ENCODE peak calls at places on chromosomes 16 and 17, in eight cellular contexts. O, D, Q, M, Y, J, L and C are unnamed samples.

GRCh38 chr17:77489239-77489897 is 348.6 kb downstream of the SEC14L1 start:
- DNase-seq in O (no peak), D (no peak), Q (no peak), M (no peak), Y (no peak), J (no peak), L (no peak), C (no peak)

GRCh38 chr16:969508-970378 is 1.0 kb downstream of the LMF1 start:
- DNase-seq in O (no peak), D (peak), Q (no peak), M (no peak), Y (peak), J (no peak), L (no peak), C (no peak)

GRCh38 chr16:30623558-30624283 is 13.5 kb upstream of the ZNF689 start:
- DNase-seq in O (no peak), D (no peak), Q (no peak), M (no peak), Y (no peak), J (no peak), L (no peak), C (no peak)

GRCh38 chr17:7281953-7282751 is 634 bp downstream of the SLC2A4 start:
- DNase-seq in O (no peak), D (no peak), Q (peak), M (no peak), Y (peak), J (no peak), L (no peak), C (no peak)

GRCh38 chr17:19387921-19388521 is 1.0 kb upstream of the MFAP4 start:
- DNase-seq in O (no peak), D (no peak), Q (no peak), M (no peak), Y (peak), J (no peak), L (no peak), C (no peak)

GRCh38 chr16:29974291-29975133 is 844 bp downstream of the TAOK2 start:
- DNase-seq in O (peak), D (peak), Q (peak), M (peak), Y (peak), J (peak), L (no peak), C (no peak)

GRCh38 chr17:73758245-73758644 is 114.0 kb upstream of the SDK2 start:
- DNase-seq in O (peak), D (no peak), Q (no peak), M (no peak), Y (no peak), J (no peak), L (no peak), C (no peak)

GRCh38 chr17:40328386-40328766 is 19.4 kb downstream of the RARA start:
- DNase-seq in O (peak), D (no peak), Q (no peak), M (no peak), Y (no peak), J (no peak), L (no peak), C (no peak)

GRCh38 chr16:52364500-52364899 is 182.4 kb downstream of the TOX3 start:
- DNase-seq in O (no peak), D (no peak), Q (no peak), M (no peak), Y (no peak), J (no peak), L (no peak), C (no peak)

GRCh38 chr16:87060026-87060986 is 256.9 kb downstream of the C16orf95 start:
- DNase-seq in O (peak), D (no peak), Q (no peak), M (no peak), Y (no peak), J (no peak), L (no peak), C (no peak)

GRCh38 chr16:11560701-11561439 is 25.8 kb downstream of the LITAF start:
- DNase-seq in O (no peak), D (peak), Q (peak), M (peak), Y (peak), J (no peak), L (no peak), C (no peak)

GRCh38 chr17:8223356-8224063 is 13.1 kb upstream of the AURKB start:
- DNase-seq in O (peak), D (peak), Q (peak), M (peak), Y (peak), J (peak), L (no peak), C (no peak)

GRCh38 chr16:76926595-76926994 is 264.4 kb upstream of the MON1B start:
- DNase-seq in O (no peak), D (no peak), Q (no peak), M (no peak), Y (no peak), J (no peak), L (no peak), C (no peak)

GRCh38 chr17:39527220-39527813 is 66.0 kb downstream of the CDK12 start:
- DNase-seq in O (peak), D (no peak), Q (no peak), M (no peak), Y (no peak), J (no peak), L (no peak), C (no peak)

GRCh38 chr17:30717290-30718098 is 107.0 kb downstream of the CRLF3 start:
- DNase-seq in O (no peak), D (peak), Q (no peak), M (no peak), Y (no peak), J (no peak), L (peak), C (no peak)

GRCh38 chr16:84003001-84003400 is 35.0 kb downstream of the NECAB2 start:
- DNase-seq in O (no peak), D (no peak), Q (no peak), M (no peak), Y (no peak), J (no peak), L (no peak), C (no peak)

GRCh38 chr16:15041260-15042011 is 14.4 kb downstream of the NTAN1 start:
- DNase-seq in O (no peak), D (peak), Q (peak), M (peak), Y (peak), J (no peak), L (peak), C (peak)

GRCh38 chr17:28892024-28892423 is 5.5 kb downstream of the FLOT2 start:
- DNase-seq in O (no peak), D (no peak), Q (no peak), M (no peak), Y (no peak), J (no peak), L (no peak), C (no peak)

GRCh38 chr17:44380767-44381166 is 8.7 kb downstream of the ITGA2B start:
- DNase-seq in O (no peak), D (no peak), Q (no peak), M (no peak), Y (no peak), J (no peak), L (no peak), C (no peak)

GRCh38 chr16:12575288-12575687 is 228.4 kb downstream of the CPPED1 start:
- DNase-seq in O (no peak), D (no peak), Q (no peak), M (no peak), Y (no peak), J (no peak), L (peak), C (no peak)

GRCh38 chr16:30472328-30472942 is at the start of gene ITGAL:
- DNase-seq in O (peak), D (peak), Q (no peak), M (peak), Y (peak), J (no peak), L (peak), C (no peak)

GRCh38 chr16:70520612-70521297 is 2.6 kb downstream of the COG4 start:
- DNase-seq in O (peak), D (no peak), Q (no peak), M (no peak), Y (no peak), J (no peak), L (no peak), C (no peak)

GRCh38 chr16:77540656-77541055 is 105.8 kb upstream of the ADAMTS18 start:
- DNase-seq in O (peak), D (no peak), Q (no peak), M (no peak), Y (no peak), J (no peak), L (no peak), C (peak)

GRCh38 chr17:28327031-28327607 is 8.1 kb downstream of the TMEM97 start:
- DNase-seq in O (no peak), D (no peak), Q (no peak), M (no peak), Y (no peak), J (no peak), L (no peak), C (no peak)

GRCh38 chr16:81449241-81449640 is 4.6 kb downstream of the CMIP start:
- DNase-seq in O (no peak), D (no peak), Q (no peak), M (no peak), Y (no peak), J (no peak), L (no peak), C (no peak)

GRCh38 chr17:36074365-36074764 is 10.3 kb downstream of the CCL18 start:
- DNase-seq in O (no peak), D (no peak), Q (no peak), M (no peak), Y (no peak), J (no peak), L (no peak), C (no peak)

GRCh38 chr17:62099532-62099931 is 34.5 kb upstream of the MED13 start:
- DNase-seq in O (no peak), D (no peak), Q (no peak), M (no peak), Y (no peak), J (no peak), L (no peak), C (no peak)

GRCh38 chr17:34781071-34781470 is 180.2 kb downstream of the CCT6B start:
- DNase-seq in O (no peak), D (no peak), Q (no peak), M (no peak), Y (no peak), J (no peak), L (no peak), C (no peak)

GRCh38 chr17:16255481-16255901 is 38.5 kb downstream of the PIGL start:
- DNase-seq in O (no peak), D (peak), Q (peak), M (peak), Y (peak), J (no peak), L (peak), C (no peak)

GRCh38 chr17:30234954-30235353 is 543 bp downstream of the SLC6A4 start:
- DNase-seq in O (no peak), D (no peak), Q (no peak), M (no peak), Y (no peak), J (no peak), L (no peak), C (no peak)

GRCh38 chr17:28227278-28228108 is 91.5 kb upstream of the TMEM97 start:
- DNase-seq in O (no peak), D (peak), Q (no peak), M (peak), Y (peak), J (peak), L (peak), C (no peak)

GRCh38 chr17:69246726-69247375 is 18.2 kb upstream of the ABCA10 start:
- DNase-seq in O (peak), D (no peak), Q (no peak), M (no peak), Y (no peak), J (peak), L (no peak), C (no peak)

GRCh38 chr17:72826602-72827001 is 265.9 kb downstream of the SLC39A11 start:
- DNase-seq in O (no peak), D (no peak), Q (no peak), M (no peak), Y (no peak), J (peak), L (no peak), C (no peak)

GRCh38 chr16:4053663-4054479 is 62.4 kb downstream of the ADCY9 start:
- DNase-seq in O (peak), D (peak), Q (peak), M (peak), Y (peak), J (no peak), L (no peak), C (peak)

GRCh38 chr16:76634847-76635697 is 357.9 kb downstream of the CNTNAP4 start:
- DNase-seq in O (no peak), D (no peak), Q (no peak), M (no peak), Y (no peak), J (no peak), L (no peak), C (no peak)

GRCh38 chr17:76997981-76998531 is 129.9 kb downstream of the MGAT5B start:
- DNase-seq in O (peak), D (peak), Q (no peak), M (no peak), Y (no peak), J (no peak), L (no peak), C (no peak)

GRCh38 chr16:56246051-56246817 is 54.9 kb downstream of the GNAO1 start:
- DNase-seq in O (no peak), D (no peak), Q (no peak), M (peak), Y (peak), J (no peak), L (no peak), C (no peak)

GRCh38 chr16:57284206-57284951 is at the start of gene PLLP:
- DNase-seq in O (no peak), D (peak), Q (no peak), M (peak), Y (no peak), J (peak), L (peak), C (no peak)

GRCh38 chr16:57283214-57283955 is 1.1 kb downstream of the PLLP start:
- DNase-seq in O (peak), D (no peak), Q (no peak), M (peak), Y (no peak), J (no peak), L (peak), C (no peak)

GRCh38 chr16:57283956-57284205 is 591 bp downstream of the PLLP start:
- DNase-seq in O (no peak), D (no peak), Q (no peak), M (peak), Y (no peak), J (no peak), L (no peak), C (no peak)

GRCh38 chr16:57281791-57282190 is 2.7 kb downstream of the PLLP start:
- DNase-seq in O (no peak), D (no peak), Q (no peak), M (peak), Y (no peak), J (no peak), L (no peak), C (no peak)

DNA sequence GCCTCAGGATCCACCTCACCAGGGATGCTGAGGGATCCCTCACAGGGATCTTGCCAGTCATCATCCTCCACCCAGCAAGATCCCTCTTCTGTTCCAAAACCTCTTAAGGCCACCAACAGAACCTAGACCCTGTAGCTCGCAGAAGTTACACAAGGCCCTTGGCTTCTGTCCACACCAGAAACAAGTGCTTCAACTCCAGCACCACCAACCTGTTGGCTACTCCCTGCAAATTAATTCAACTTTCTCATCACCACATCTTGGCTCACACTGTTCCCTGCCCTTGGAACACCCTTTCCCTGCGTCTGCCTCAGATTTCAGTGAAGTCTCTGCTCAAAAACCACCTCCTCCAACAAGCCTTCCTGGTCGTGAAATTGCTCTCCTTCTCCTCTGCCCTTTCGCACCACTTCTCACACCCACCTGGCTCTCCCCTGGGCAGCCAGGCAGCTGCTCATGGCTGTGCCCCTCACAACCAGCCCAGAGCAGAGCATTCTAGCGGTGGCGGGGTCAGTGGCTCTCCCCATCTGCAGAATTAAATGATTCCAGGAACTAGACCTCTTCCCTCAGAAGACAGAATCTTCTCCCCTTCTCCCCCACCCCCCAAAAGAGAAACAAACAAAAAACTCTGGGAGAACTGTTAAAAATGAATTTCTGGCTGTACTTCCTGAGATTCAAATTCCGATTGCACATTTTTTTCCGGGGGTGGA is 1.8 kb downstream of the PLLP start:
- DNase-seq in O (no peak), D (no peak), Q (no peak), M (peak), Y (no peak), J (no peak), L (no peak), C (no peak)
- TF ChIP-seq POLR2A in O (no peak), D (no peak), Q (no peak), M (no peak), Y (no peak), J (no peak), L (no peak), C (no peak)

DNA sequence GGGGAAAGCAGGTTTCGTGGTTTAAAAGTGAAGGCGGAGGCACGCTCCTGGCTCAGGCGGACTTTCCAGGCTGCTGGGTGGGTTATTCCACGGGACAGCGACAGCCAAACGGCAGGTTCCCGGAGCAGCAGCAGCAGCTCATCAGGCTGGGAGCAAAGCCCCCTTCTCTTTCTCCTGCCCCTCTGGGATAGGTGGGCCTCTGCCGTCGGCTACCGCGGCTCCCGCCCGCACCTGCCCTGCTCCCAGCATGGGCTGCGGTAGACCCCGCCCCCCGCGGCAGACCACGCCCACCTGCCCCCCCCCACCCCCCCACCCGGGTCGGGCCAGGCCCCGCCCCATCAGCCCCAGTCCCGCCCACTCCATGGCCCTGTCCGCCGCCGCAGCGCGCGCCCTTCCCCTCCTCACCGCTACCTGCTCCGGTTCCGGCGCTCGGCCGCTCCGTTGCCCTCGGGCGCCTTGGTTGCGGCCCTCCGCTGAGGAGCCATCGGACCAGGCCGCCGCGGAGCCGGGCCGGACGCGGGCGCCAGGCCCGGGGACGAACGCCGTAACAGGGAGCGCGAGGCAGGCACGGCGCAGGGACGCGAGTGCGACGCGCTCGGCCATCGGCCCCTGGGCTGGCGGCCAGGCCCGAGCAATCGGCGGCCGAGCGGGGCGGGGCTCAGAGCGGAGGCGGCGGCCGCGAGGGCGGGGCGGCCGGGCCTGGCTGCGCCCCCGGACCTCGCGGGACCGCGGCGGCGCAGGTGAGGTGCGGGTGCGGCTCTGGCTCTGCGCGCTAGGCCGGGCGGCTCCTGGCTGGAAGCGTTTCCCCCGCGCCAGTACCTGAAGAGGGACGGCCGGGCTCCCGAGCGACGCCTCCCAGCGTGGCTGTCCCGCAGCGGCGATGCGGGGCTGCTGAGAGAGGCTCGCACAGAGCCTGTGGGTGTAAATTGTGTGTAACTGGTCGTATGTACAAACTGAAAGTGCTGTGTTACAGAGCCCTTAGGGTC is at the start of the genes HEXD and OGFOD3:
- DNase-seq in O (peak), D (peak), Q (peak), M (peak), Y (peak), J (peak), L (peak), C (no peak)
- TF ChIP-seq POLR2A in O (peak), D (peak), Q (peak), M (no peak), Y (peak), J (peak), L (peak), C (peak)

GRCh38 chr17:46882666-46883065 is 31.3 kb downstream of the WNT9B start:
- DNase-seq in O (no peak), D (no peak), Q (no peak), M (no peak), Y (no peak), J (no peak), L (no peak), C (no peak)

GRCh38 chr17:46885415-46885814 is 34.0 kb downstream of the WNT9B start:
- DNase-seq in O (no peak), D (no peak), Q (no peak), M (no peak), Y (no peak), J (no peak), L (no peak), C (no peak)

GRCh38 chr17:46884552-46884951 is 33.2 kb downstream of the WNT9B start:
- DNase-seq in O (no peak), D (no peak), Q (no peak), M (no peak), Y (no peak), J (no peak), L (no peak), C (no peak)

GRCh38 chr17:46885956-46886663 is 34.7 kb downstream of the WNT9B start:
- DNase-seq in O (no peak), D (no peak), Q (no peak), M (no peak), Y (no peak), J (no peak), L (no peak), C (no peak)

GRCh38 chr17:46883871-46884270 is 32.5 kb downstream of the WNT9B start:
- DNase-seq in O (no peak), D (no peak), Q (no peak), M (no peak), Y (no peak), J (no peak), L (no peak), C (no peak)
- TF ChIP-seq POLR2A in O (no peak), D (no peak), Q (no peak), M (no peak), Y (no peak), J (no peak), L (no peak), C (no peak)

DNA sequence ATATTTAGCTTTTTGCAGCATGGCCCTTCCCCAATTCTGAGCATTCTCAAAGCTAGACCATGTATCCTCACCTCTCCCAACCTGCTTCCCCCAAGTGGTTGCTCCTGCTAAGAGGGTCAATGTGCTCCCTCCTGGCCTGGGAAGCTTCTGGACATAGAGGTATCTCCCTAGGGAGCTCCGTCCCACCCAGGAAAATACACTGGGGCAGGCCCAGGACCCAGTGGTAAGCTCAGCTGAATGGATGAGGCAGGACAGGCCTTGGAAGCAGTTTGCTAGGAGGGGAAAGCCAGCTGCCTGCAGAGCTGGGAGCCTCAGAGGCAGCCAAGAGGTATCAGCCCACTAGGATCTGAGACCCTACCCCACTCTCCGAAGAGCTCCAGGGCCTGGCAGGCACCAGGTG is 1721.6 kb downstream of the TP53TG3F start:
- DNase-seq in O (no peak), D (no peak), Q (no peak), M (no peak), Y (no peak), J (no peak), L (no peak), C (peak)
- TF ChIP-seq POLR2A in O (no peak), D (no peak), Q (no peak), M (no peak), Y (no peak), J (no peak), L (no peak), C (no peak)